ENCODE peak calls at places on chromosomes 2 and 18, in ten cellular contexts. One of them, this sample, is unnamed.

GRCh38 chr2:168469281-168469988 is 13.4 kb downstream of the CERS6 start:
- DNase-seq in H1: no peak
- DNase-seq in AG04450: no peak
- DNase-seq in endodermal cell: no peak
- DNase-seq in psoas muscle: no peak
- DNase-seq in upper lobe of right lung: no peak
- DNase-seq in uterus: no peak
- DNase-seq in brain microvascular endothelial cell: no peak
- DNase-seq in ovary: no peak
- DNase-seq in PC-3: no peak
- DNase-seq in this sample: no peak

GRCh38 chr2:102181919-102182635 is 4.7 kb upstream of the IL1RL2 start:
- DNase-seq in H1: no peak
- DNase-seq in upper lobe of right lung: no peak
- DNase-seq in brain microvascular endothelial cell: no peak
- DNase-seq in PC-3: no peak
- DNase-seq in endodermal cell: no peak
- DNase-seq in AG04450: no peak
- DNase-seq in ovary: no peak
- DNase-seq in uterus: no peak
- DNase-seq in psoas muscle: no peak
- DNase-seq in this sample: no peak

GRCh38 chr18:3246636-3247242 is 862 bp upstream of the MYL12A start:
- DNase-seq in H1: no peak
- DNase-seq in uterus: peak
- DNase-seq in brain microvascular endothelial cell: no peak
- DNase-seq in endodermal cell: peak
- DNase-seq in ovary: peak
- DNase-seq in psoas muscle: peak
- DNase-seq in upper lobe of right lung: no peak
- DNase-seq in AG04450: no peak
- DNase-seq in PC-3: peak
- DNase-seq in this sample: no peak

GRCh38 chr2:191105082-191105481 is 45.7 kb downstream of the STAT4 start:
- DNase-seq in PC-3: peak
- DNase-seq in ovary: no peak
- DNase-seq in H1: no peak
- DNase-seq in AG04450: no peak
- DNase-seq in endodermal cell: no peak
- DNase-seq in brain microvascular endothelial cell: peak
- DNase-seq in psoas muscle: no peak
- DNase-seq in uterus: no peak
- DNase-seq in upper lobe of right lung: no peak
- DNase-seq in this sample: peak

GRCh38 chr2:160432633-160433032 is 61.0 kb downstream of the RBMS1 start:
- DNase-seq in PC-3: peak
- DNase-seq in brain microvascular endothelial cell: peak
- DNase-seq in ovary: no peak
- DNase-seq in H1: no peak
- DNase-seq in AG04450: no peak
- DNase-seq in endodermal cell: peak
- DNase-seq in upper lobe of right lung: no peak
- DNase-seq in uterus: no peak
- DNase-seq in psoas muscle: no peak
- DNase-seq in this sample: peak

GRCh38 chr2:19458604-19459003 is 100.2 kb upstream of the OSR1 start:
- DNase-seq in upper lobe of right lung: no peak
- DNase-seq in endodermal cell: peak
- DNase-seq in ovary: no peak
- DNase-seq in brain microvascular endothelial cell: no peak
- DNase-seq in psoas muscle: no peak
- DNase-seq in PC-3: no peak
- DNase-seq in AG04450: no peak
- DNase-seq in H1: no peak
- DNase-seq in uterus: no peak
- DNase-seq in this sample: no peak

GRCh38 chr2:168456526-168457176 is 579 bp downstream of the CERS6 start:
- DNase-seq in PC-3: peak
- DNase-seq in H1: no peak
- DNase-seq in psoas muscle: peak
- DNase-seq in AG04450: no peak
- DNase-seq in endodermal cell: peak
- DNase-seq in uterus: peak
- DNase-seq in ovary: peak
- DNase-seq in upper lobe of right lung: peak
- DNase-seq in brain microvascular endothelial cell: no peak
- DNase-seq in this sample: peak

GRCh38 chr2:210663574-210663973 is 107.2 kb downstream of the CPS1 start:
- DNase-seq in brain microvascular endothelial cell: peak
- DNase-seq in upper lobe of right lung: no peak
- DNase-seq in uterus: no peak
- DNase-seq in H1: no peak
- DNase-seq in psoas muscle: no peak
- DNase-seq in PC-3: peak
- DNase-seq in ovary: no peak
- DNase-seq in AG04450: no peak
- DNase-seq in endodermal cell: no peak
- DNase-seq in this sample: peak

GRCh38 chr2:118246726-118247125 is 158.5 kb downstream of the INSIG2 start:
- DNase-seq in brain microvascular endothelial cell: no peak
- DNase-seq in ovary: no peak
- DNase-seq in AG04450: no peak
- DNase-seq in endodermal cell: no peak
- DNase-seq in uterus: no peak
- DNase-seq in PC-3: peak
- DNase-seq in upper lobe of right lung: no peak
- DNase-seq in psoas muscle: peak
- DNase-seq in H1: no peak
- DNase-seq in this sample: no peak

GRCh38 chr18:75244336-75244735 is 33.7 kb downstream of the TSHZ1 start:
- DNase-seq in upper lobe of right lung: no peak
- DNase-seq in PC-3: peak
- DNase-seq in H1: peak
- DNase-seq in endodermal cell: peak
- DNase-seq in brain microvascular endothelial cell: no peak
- DNase-seq in ovary: no peak
- DNase-seq in uterus: no peak
- DNase-seq in AG04450: no peak
- DNase-seq in psoas muscle: no peak
- DNase-seq in this sample: no peak
- TF ChIP-seq CTCF in upper lobe of right lung: peak
- TF ChIP-seq CTCF in PC-3: peak
- TF ChIP-seq CTCF in H1: peak
- TF ChIP-seq CTCF in endodermal cell: peak
- TF ChIP-seq CTCF in brain microvascular endothelial cell: peak
- TF ChIP-seq CTCF in ovary: no peak
- TF ChIP-seq CTCF in uterus: no peak
- TF ChIP-seq CTCF in AG04450: no peak
- TF ChIP-seq CTCF in psoas muscle: peak
- TF ChIP-seq CTCF in this sample: no peak

DNA sequence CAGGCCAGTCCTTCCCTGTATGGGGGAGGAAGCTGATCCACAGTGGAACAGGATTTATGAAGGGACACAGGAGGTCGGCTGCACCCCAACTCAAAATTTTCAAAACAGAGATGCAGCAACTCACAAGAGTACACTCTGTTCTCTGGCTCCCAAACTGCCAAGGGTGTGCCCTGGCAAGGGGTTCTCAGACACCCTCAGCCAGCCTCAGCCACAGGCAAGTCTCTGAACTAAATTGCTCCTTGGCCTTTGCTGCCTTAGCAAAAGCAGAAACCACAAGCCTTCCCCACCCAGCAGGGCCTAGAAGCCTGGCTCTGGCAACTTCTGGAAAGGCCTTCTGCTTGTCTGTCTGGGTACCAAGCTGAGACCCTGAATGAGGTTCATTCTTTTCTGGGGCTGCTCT is 36.6 kb downstream of the RHOB start:
- DNase-seq in psoas muscle: peak
- DNase-seq in brain microvascular endothelial cell: no peak
- DNase-seq in H1: no peak
- DNase-seq in ovary: peak
- DNase-seq in AG04450: no peak
- DNase-seq in endodermal cell: no peak
- DNase-seq in PC-3: no peak
- DNase-seq in uterus: peak
- DNase-seq in upper lobe of right lung: no peak
- DNase-seq in this sample: no peak
- H3K27ac ChIP-seq in psoas muscle: no peak
- H3K27ac ChIP-seq in brain microvascular endothelial cell: no peak
- H3K27ac ChIP-seq in H1: no peak
- H3K27ac ChIP-seq in ovary: peak
- H3K27ac ChIP-seq in AG04450: no peak
- H3K27ac ChIP-seq in endodermal cell: no peak
- H3K27ac ChIP-seq in PC-3: no peak
- H3K27ac ChIP-seq in uterus: peak
- H3K27ac ChIP-seq in upper lobe of right lung: no peak
- H3K27ac ChIP-seq in this sample: peak

GRCh38 chr2:99818842-99819241 is 323.5 kb downstream of the AFF3 start:
- DNase-seq in brain microvascular endothelial cell: no peak
- DNase-seq in AG04450: no peak
- DNase-seq in PC-3: peak
- DNase-seq in uterus: no peak
- DNase-seq in upper lobe of right lung: no peak
- DNase-seq in psoas muscle: no peak
- DNase-seq in H1: no peak
- DNase-seq in endodermal cell: no peak
- DNase-seq in ovary: no peak
- DNase-seq in this sample: peak
- TF ChIP-seq CTCF in brain microvascular endothelial cell: peak
- TF ChIP-seq CTCF in AG04450: peak
- TF ChIP-seq CTCF in PC-3: peak
- TF ChIP-seq CTCF in uterus: no peak
- TF ChIP-seq CTCF in upper lobe of right lung: no peak
- TF ChIP-seq CTCF in psoas muscle: peak
- TF ChIP-seq CTCF in H1: no peak
- TF ChIP-seq CTCF in endodermal cell: peak
- TF ChIP-seq CTCF in ovary: no peak
- TF ChIP-seq CTCF in this sample: no peak

GRCh38 chr2:131055169-131056065 is 37.8 kb downstream of the FAM168B start:
- DNase-seq in H1: no peak
- DNase-seq in endodermal cell: no peak
- DNase-seq in AG04450: peak
- DNase-seq in ovary: no peak
- DNase-seq in psoas muscle: no peak
- DNase-seq in brain microvascular endothelial cell: peak
- DNase-seq in PC-3: no peak
- DNase-seq in upper lobe of right lung: no peak
- DNase-seq in uterus: no peak
- DNase-seq in this sample: no peak
- H3K27ac ChIP-seq in H1: no peak
- H3K27ac ChIP-seq in endodermal cell: no peak
- H3K27ac ChIP-seq in AG04450: peak
- H3K27ac ChIP-seq in ovary: no peak
- H3K27ac ChIP-seq in psoas muscle: peak
- H3K27ac ChIP-seq in brain microvascular endothelial cell: no peak
- H3K27ac ChIP-seq in PC-3: no peak
- H3K27ac ChIP-seq in upper lobe of right lung: no peak
- H3K27ac ChIP-seq in uterus: no peak
- H3K27ac ChIP-seq in this sample: no peak

GRCh38 chr2:106098081-106098480 is 96.0 kb downstream of the UXS1 start:
- DNase-seq in uterus: no peak
- DNase-seq in psoas muscle: no peak
- DNase-seq in ovary: no peak
- DNase-seq in endodermal cell: peak
- DNase-seq in PC-3: peak
- DNase-seq in H1: no peak
- DNase-seq in upper lobe of right lung: no peak
- DNase-seq in AG04450: no peak
- DNase-seq in brain microvascular endothelial cell: no peak
- DNase-seq in this sample: no peak
- TF ChIP-seq CTCF in uterus: no peak
- TF ChIP-seq CTCF in psoas muscle: peak
- TF ChIP-seq CTCF in ovary: no peak
- TF ChIP-seq CTCF in endodermal cell: peak
- TF ChIP-seq CTCF in PC-3: peak
- TF ChIP-seq CTCF in H1: peak
- TF ChIP-seq CTCF in upper lobe of right lung: peak
- TF ChIP-seq CTCF in AG04450: peak
- TF ChIP-seq CTCF in brain microvascular endothelial cell: peak
- TF ChIP-seq CTCF in this sample: no peak

DNA sequence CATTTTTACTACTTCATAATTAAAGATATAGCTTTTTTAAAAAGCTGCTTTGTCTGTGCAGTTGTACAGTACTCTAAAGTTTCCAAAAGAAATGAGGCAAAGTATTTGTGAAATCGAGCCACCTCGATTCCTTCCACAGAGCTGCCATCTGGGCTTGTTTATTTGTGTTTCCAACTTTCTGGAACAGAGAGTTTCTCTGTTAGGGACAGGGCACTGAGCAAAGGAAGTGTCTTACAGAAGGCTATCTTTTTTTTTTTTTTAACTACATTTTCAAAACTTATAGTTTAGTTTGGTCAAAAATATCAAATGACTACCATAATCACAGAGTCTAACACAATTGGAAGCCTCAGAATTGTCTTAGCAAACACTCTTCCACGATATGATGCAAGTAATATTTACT is 841 bp downstream of the RFTN2 start:
- DNase-seq in AG04450: no peak
- DNase-seq in endodermal cell: no peak
- DNase-seq in PC-3: no peak
- DNase-seq in ovary: no peak
- DNase-seq in brain microvascular endothelial cell: peak
- DNase-seq in H1: no peak
- DNase-seq in psoas muscle: no peak
- DNase-seq in upper lobe of right lung: no peak
- DNase-seq in uterus: no peak
- DNase-seq in this sample: no peak
- H3K27ac ChIP-seq in AG04450: no peak
- H3K27ac ChIP-seq in endodermal cell: no peak
- H3K27ac ChIP-seq in PC-3: no peak
- H3K27ac ChIP-seq in ovary: peak
- H3K27ac ChIP-seq in brain microvascular endothelial cell: no peak
- H3K27ac ChIP-seq in H1: no peak
- H3K27ac ChIP-seq in psoas muscle: peak
- H3K27ac ChIP-seq in upper lobe of right lung: peak
- H3K27ac ChIP-seq in uterus: peak
- H3K27ac ChIP-seq in this sample: no peak

This sample was measured in RWPE1.